ENCODE peak calls at places on chromosome 11, in four cellular contexts. D is GM12865, Y is aorta, G is fibroblast of lung. H is an unnamed sample.

GRCh38 chr11:96246718-96247540 is 96.1 kb downstream of the MAML2 start:
- DNase-seq in D (no peak), Y (no peak), G (peak), H (no peak)

GRCh38 chr11:95154514-95154913 is 64.9 kb downstream of the ENDOD1 start:
- DNase-seq in Y (no peak), D (peak), G (peak), H (no peak)

GRCh38 chr11:85665756-85666155 is 827 bp upstream of the CREBZF start:
- DNase-seq in G (peak), Y (no peak), D (no peak), H (no peak)

GRCh38 chr11:35260342-35260985 is 121.5 kb downstream of the CD44 start:
- DNase-seq in Y (no peak), G (peak), D (no peak), H (no peak)

GRCh38 chr11:93543292-93543977 is at the start of gene SMCO4:
- DNase-seq in Y (peak), D (peak), G (peak), H (peak)

GRCh38 chr11:121206810-121207209 is 85.8 kb upstream of the SC5D start:
- DNase-seq in G (no peak), Y (no peak), D (no peak), H (no peak)

GRCh38 chr11:287821-288327 is 1.1 kb upstream of the PGGHG start:
- DNase-seq in Y (peak), G (no peak), D (no peak), H (no peak)

GRCh38 chr11:73321342-73322110 is 13.4 kb downstream of the ARHGEF17 start:
- DNase-seq in Y (peak), G (peak), D (peak), H (no peak)

GRCh38 chr11:118705111-118705741 is 25.8 kb upstream of the TREH start:
- DNase-seq in Y (no peak), G (no peak), D (peak), H (peak)

GRCh38 chr11:111845256-111846028 is 25.9 kb downstream of the ALG9 start:
- DNase-seq in Y (no peak), D (no peak), G (no peak), H (no peak)

GRCh38 chr11:72048718-72049460 is 31.5 kb downstream of the NUMA1 start:
- DNase-seq in Y (no peak), G (no peak), D (no peak), H (no peak)